ENCODE peak calls at places on chromosomes 1 and 21, in eight cellular contexts. T is stimulated activated CD4-positive, alpha-beta T cell treated with anti-CD3 and anti-CD28 coated beads, Interleukin-4, amount 100 ng/mL, for 1 hour; A is activated T-helper 1 cell treated with Interleukin-2 at 50 U/mL for 16 hours; K is GM13976; J is NCI-H2171; B is NAMALWA; Z is neural progenitor cell; Q is GM18507. N is an unnamed sample.

GRCh38 chr1:185674201-185674600 is 60.0 kb upstream of the HMCN1 start:
- DNase-seq in T (no peak), A (no peak), K (no peak), J (no peak), B (peak), Z (no peak), Q (no peak), N (no peak)

GRCh38 chr1:42963378-42964005 is 4.8 kb upstream of the SLC2A1 start:
- DNase-seq in T (no peak), A (no peak), K (no peak), J (no peak), B (peak), Z (no peak), Q (no peak), N (no peak)

GRCh38 chr1:42734201-42735035 is 5.6 kb downstream of the CLDN19 start:
- DNase-seq in T (no peak), A (no peak), K (no peak), J (no peak), B (no peak), Z (no peak), Q (no peak), N (no peak)

GRCh38 chr21:43921602-43921978 is 56.6 kb downstream of the AGPAT3 start:
- DNase-seq in T (peak), A (peak), K (no peak), J (no peak), B (no peak), Z (peak), Q (no peak), N (no peak)

GRCh38 chr1:203326830-203327683 is 21.7 kb downstream of the BTG2 start:
- DNase-seq in T (peak), A (peak), K (peak), J (peak), B (peak), Z (peak), Q (peak), N (peak)

GRCh38 chr1:28592314-28593071 is 428 bp downstream of the RAB42 start:
- DNase-seq in T (peak), A (no peak), K (peak), J (no peak), B (no peak), Z (peak), Q (no peak), N (no peak)

GRCh38 chr1:27992271-27992670 is 32.5 kb downstream of the XKR8 start:
- DNase-seq in T (peak), A (peak), K (no peak), J (no peak), B (no peak), Z (no peak), Q (no peak), N (no peak)

GRCh38 chr1:6045561-6045960 is at the start of gene KCNAB2:
- DNase-seq in T (no peak), A (no peak), K (no peak), J (no peak), B (no peak), Z (no peak), Q (no peak), N (no peak)

GRCh38 chr21:29487154-29487553 is 188.4 kb downstream of the BACH1 start:
- DNase-seq in T (no peak), A (no peak), K (no peak), J (no peak), B (no peak), Z (no peak), Q (no peak), N (no peak)

GRCh38 chr1:15148975-15149374 is 4.6 kb upstream of the TMEM51 start:
- DNase-seq in T (no peak), A (no peak), K (no peak), J (peak), B (no peak), Z (no peak), Q (no peak), N (no peak)

GRCh38 chr1:234781241-234782056 is 171.5 kb upstream of the IRF2BP2 start:
- DNase-seq in T (no peak), A (no peak), K (no peak), J (no peak), B (no peak), Z (peak), Q (no peak), N (no peak)

GRCh38 chr1:233238884-233239432 is 56.6 kb downstream of the PCNX2 start:
- DNase-seq in T (no peak), A (no peak), K (no peak), J (no peak), B (peak), Z (no peak), Q (no peak), N (no peak)

GRCh38 chr1:201226178-201226514 is 35.5 kb downstream of the IGFN1 start:
- DNase-seq in T (no peak), A (no peak), K (no peak), J (no peak), B (no peak), Z (no peak), Q (no peak), N (no peak)

GRCh38 chr1:65141394-65141793 is 6.6 kb upstream of the AK4 start:
- DNase-seq in T (no peak), A (no peak), K (no peak), J (no peak), B (no peak), Z (no peak), Q (no peak), N (no peak)

GRCh38 chr1:182262425-182262824 is 129.2 kb downstream of the GLUL start:
- DNase-seq in T (no peak), A (no peak), K (no peak), J (no peak), B (no peak), Z (no peak), Q (no peak), N (no peak)

GRCh38 chr1:109931189-109931672 is 20.6 kb downstream of the CSF1 start:
- DNase-seq in T (no peak), A (no peak), K (no peak), J (no peak), B (no peak), Z (peak), Q (no peak), N (no peak)

GRCh38 chr1:44791364-44791801 is 3.4 kb upstream of the BEST4 start:
- DNase-seq in T (no peak), A (no peak), K (no peak), J (no peak), B (no peak), Z (no peak), Q (no peak), N (no peak)